ENCODE peak calls at places on chromosomes 4 and X, in six cellular contexts. One of them, this sample, is unnamed.

GRCh38 chr4:141416219-141416618 is 195.5 kb downstream of the ZNF330 start:
- DNase-seq in left ventricle myocardium inferior: no peak
- DNase-seq in fibroblast of lung: peak
- DNase-seq in esophagus squamous epithelium: no peak
- DNase-seq in GM23248: peak
- DNase-seq in right atrium auricular region: no peak
- DNase-seq in this sample: no peak

GRCh38 chrX:6954836-6955235 is 192.7 kb upstream of the STS start:
- DNase-seq in left ventricle myocardium inferior: no peak
- DNase-seq in fibroblast of lung: no peak
- DNase-seq in esophagus squamous epithelium: no peak
- DNase-seq in GM23248: no peak
- DNase-seq in right atrium auricular region: no peak
- DNase-seq in this sample: no peak

GRCh38 chr4:139126898-139127297 is 50.1 kb downstream of the ELF2 start:
- DNase-seq in left ventricle myocardium inferior: no peak
- DNase-seq in fibroblast of lung: no peak
- DNase-seq in esophagus squamous epithelium: no peak
- DNase-seq in GM23248: no peak
- DNase-seq in right atrium auricular region: no peak
- DNase-seq in this sample: no peak

GRCh38 chrX:136193771-136194170 is 46.4 kb downstream of the FHL1 start:
- DNase-seq in left ventricle myocardium inferior: no peak
- DNase-seq in fibroblast of lung: no peak
- DNase-seq in esophagus squamous epithelium: no peak
- DNase-seq in GM23248: no peak
- DNase-seq in right atrium auricular region: no peak
- DNase-seq in this sample: no peak

GRCh38 chr4:101367201-101367600 is 19.9 kb upstream of the PPP3CA start:
- DNase-seq in left ventricle myocardium inferior: no peak
- DNase-seq in fibroblast of lung: peak
- DNase-seq in esophagus squamous epithelium: no peak
- DNase-seq in GM23248: peak
- DNase-seq in right atrium auricular region: no peak
- DNase-seq in this sample: no peak

GRCh38 chr4:17447056-17447455 is 64.8 kb downstream of the QDPR start:
- DNase-seq in left ventricle myocardium inferior: no peak
- DNase-seq in fibroblast of lung: no peak
- DNase-seq in esophagus squamous epithelium: no peak
- DNase-seq in GM23248: peak
- DNase-seq in right atrium auricular region: no peak
- DNase-seq in this sample: no peak

GRCh38 chr4:39528056-39528465 is 822 bp upstream of the UGDH start:
- DNase-seq in left ventricle myocardium inferior: no peak
- DNase-seq in fibroblast of lung: peak
- DNase-seq in esophagus squamous epithelium: no peak
- DNase-seq in GM23248: peak
- DNase-seq in right atrium auricular region: peak
- DNase-seq in this sample: no peak

GRCh38 chr4:11497972-11498371 is 69.3 kb upstream of the HS3ST1 start:
- DNase-seq in left ventricle myocardium inferior: no peak
- DNase-seq in fibroblast of lung: no peak
- DNase-seq in esophagus squamous epithelium: no peak
- DNase-seq in GM23248: no peak
- DNase-seq in right atrium auricular region: no peak
- DNase-seq in this sample: no peak

GRCh38 chr4:169799260-169799659 is 41.5 kb upstream of the HPF1 start:
- DNase-seq in left ventricle myocardium inferior: no peak
- DNase-seq in fibroblast of lung: no peak
- DNase-seq in esophagus squamous epithelium: no peak
- DNase-seq in GM23248: no peak
- DNase-seq in right atrium auricular region: no peak
- DNase-seq in this sample: no peak

GRCh38 chr4:99998062-99998880 is 48.2 kb upstream of the H2AZ1 start:
- DNase-seq in left ventricle myocardium inferior: no peak
- DNase-seq in fibroblast of lung: peak
- DNase-seq in esophagus squamous epithelium: no peak
- DNase-seq in GM23248: peak
- DNase-seq in right atrium auricular region: no peak
- DNase-seq in this sample: no peak

GRCh38 chr4:67861513-67861912 is 22.3 kb downstream of the TMPRSS11D start:
- DNase-seq in left ventricle myocardium inferior: no peak
- DNase-seq in fibroblast of lung: no peak
- DNase-seq in esophagus squamous epithelium: no peak
- DNase-seq in GM23248: peak
- DNase-seq in right atrium auricular region: no peak
- DNase-seq in this sample: no peak

GRCh38 chr4:125518281-125518680 is 203.5 kb downstream of the FAT4 start:
- DNase-seq in left ventricle myocardium inferior: no peak
- DNase-seq in fibroblast of lung: no peak
- DNase-seq in esophagus squamous epithelium: no peak
- DNase-seq in GM23248: no peak
- DNase-seq in right atrium auricular region: no peak
- DNase-seq in this sample: no peak

GRCh38 chr4:89712141-89712540 is 124.8 kb downstream of the SNCA start:
- DNase-seq in left ventricle myocardium inferior: no peak
- DNase-seq in fibroblast of lung: peak
- DNase-seq in esophagus squamous epithelium: no peak
- DNase-seq in GM23248: peak
- DNase-seq in right atrium auricular region: no peak
- DNase-seq in this sample: no peak

GRCh38 chr4:105474110-105474518 is 252 bp upstream of the PPA2 start:
- DNase-seq in left ventricle myocardium inferior: peak
- DNase-seq in fibroblast of lung: peak
- DNase-seq in esophagus squamous epithelium: no peak
- DNase-seq in GM23248: peak
- DNase-seq in right atrium auricular region: peak
- DNase-seq in this sample: no peak

GRCh38 chr4:155371432-155372043 is 5.2 kb downstream of the MAP9 start:
- DNase-seq in left ventricle myocardium inferior: no peak
- DNase-seq in fibroblast of lung: peak
- DNase-seq in esophagus squamous epithelium: no peak
- DNase-seq in GM23248: peak
- DNase-seq in right atrium auricular region: no peak
- DNase-seq in this sample: no peak

GRCh38 chrX:52270453-52271116 is 85.9 kb downstream of the MAGED4 start:
- DNase-seq in left ventricle myocardium inferior: no peak
- DNase-seq in fibroblast of lung: no peak
- DNase-seq in esophagus squamous epithelium: no peak
- DNase-seq in GM23248: no peak
- DNase-seq in right atrium auricular region: no peak
- DNase-seq in this sample: no peak

GRCh38 chr4:187606581-187606980 is 389.0 kb upstream of the ZFP42 start:
- DNase-seq in left ventricle myocardium inferior: no peak
- DNase-seq in fibroblast of lung: peak
- DNase-seq in esophagus squamous epithelium: no peak
- DNase-seq in GM23248: peak
- DNase-seq in right atrium auricular region: no peak
- DNase-seq in this sample: no peak

GRCh38 chr4:123922847-123923246 is 526.3 kb downstream of the SPRY1 start:
- DNase-seq in left ventricle myocardium inferior: no peak
- DNase-seq in fibroblast of lung: no peak
- DNase-seq in esophagus squamous epithelium: no peak
- DNase-seq in GM23248: peak
- DNase-seq in right atrium auricular region: no peak
- DNase-seq in this sample: no peak

GRCh38 chr4:90317785-90318184 is 190.6 kb downstream of the CCSER1 start:
- DNase-seq in left ventricle myocardium inferior: no peak
- DNase-seq in fibroblast of lung: peak
- DNase-seq in esophagus squamous epithelium: no peak
- DNase-seq in GM23248: peak
- DNase-seq in right atrium auricular region: no peak
- DNase-seq in this sample: no peak

GRCh38 chr4:5912614-5913019 is 19.7 kb upstream of the CRMP1 start:
- DNase-seq in left ventricle myocardium inferior: no peak
- DNase-seq in fibroblast of lung: no peak
- DNase-seq in esophagus squamous epithelium: no peak
- DNase-seq in GM23248: no peak
- DNase-seq in right atrium auricular region: no peak
- DNase-seq in this sample: no peak

GRCh38 chr4:5919571-5919970 is 26.7 kb upstream of the CRMP1 start:
- DNase-seq in left ventricle myocardium inferior: no peak
- DNase-seq in fibroblast of lung: no peak
- DNase-seq in esophagus squamous epithelium: no peak
- DNase-seq in GM23248: no peak
- DNase-seq in right atrium auricular region: no peak
- DNase-seq in this sample: no peak

GRCh38 chr4:5918331-5919030 is 25.6 kb upstream of the CRMP1 start:
- DNase-seq in left ventricle myocardium inferior: no peak
- DNase-seq in fibroblast of lung: no peak
- DNase-seq in esophagus squamous epithelium: no peak
- DNase-seq in GM23248: no peak
- DNase-seq in right atrium auricular region: no peak
- DNase-seq in this sample: no peak

GRCh38 chr4:5919044-5919443 is 26.2 kb upstream of the CRMP1 start:
- DNase-seq in left ventricle myocardium inferior: no peak
- DNase-seq in fibroblast of lung: no peak
- DNase-seq in esophagus squamous epithelium: no peak
- DNase-seq in GM23248: no peak
- DNase-seq in right atrium auricular region: no peak
- DNase-seq in this sample: no peak

GRCh38 chr4:5916229-5916628 is 23.3 kb upstream of the CRMP1 start:
- DNase-seq in left ventricle myocardium inferior: no peak
- DNase-seq in fibroblast of lung: no peak
- DNase-seq in esophagus squamous epithelium: no peak
- DNase-seq in GM23248: no peak
- DNase-seq in right atrium auricular region: no peak
- DNase-seq in this sample: no peak
- H3K27ac ChIP-seq in left ventricle myocardium inferior: no peak
- H3K27ac ChIP-seq in fibroblast of lung: no peak
- H3K27ac ChIP-seq in esophagus squamous epithelium: no peak
- H3K27ac ChIP-seq in GM23248: no peak
- H3K27ac ChIP-seq in right atrium auricular region: no peak
- H3K27ac ChIP-seq in this sample: no peak

DNA sequence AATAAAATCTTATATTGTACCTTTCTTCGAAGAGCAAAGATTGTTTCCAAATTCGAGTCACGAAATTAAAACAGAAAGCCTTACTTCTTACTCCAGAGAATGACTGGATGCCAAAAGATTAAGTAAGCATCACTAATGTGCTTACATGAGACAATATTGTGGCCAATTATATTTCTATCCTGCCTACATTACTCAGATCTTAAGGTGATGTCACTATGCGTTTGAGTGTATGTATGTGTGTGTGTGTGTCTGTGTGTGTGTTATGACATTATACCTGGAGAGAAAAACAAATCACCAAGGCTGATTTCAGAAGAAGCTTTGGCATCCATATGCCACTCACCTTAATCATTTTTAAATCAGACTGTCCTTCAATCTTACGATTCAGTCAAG is 556.3 kb downstream of the PPARGC1A start:
- DNase-seq in left ventricle myocardium inferior: no peak
- DNase-seq in fibroblast of lung: peak
- DNase-seq in esophagus squamous epithelium: no peak
- DNase-seq in GM23248: no peak
- DNase-seq in right atrium auricular region: no peak
- DNase-seq in this sample: no peak
- H3K27ac ChIP-seq in left ventricle myocardium inferior: no peak
- H3K27ac ChIP-seq in fibroblast of lung: no peak
- H3K27ac ChIP-seq in esophagus squamous epithelium: no peak
- H3K27ac ChIP-seq in GM23248: no peak
- H3K27ac ChIP-seq in right atrium auricular region: no peak
- H3K27ac ChIP-seq in this sample: no peak

DNA sequence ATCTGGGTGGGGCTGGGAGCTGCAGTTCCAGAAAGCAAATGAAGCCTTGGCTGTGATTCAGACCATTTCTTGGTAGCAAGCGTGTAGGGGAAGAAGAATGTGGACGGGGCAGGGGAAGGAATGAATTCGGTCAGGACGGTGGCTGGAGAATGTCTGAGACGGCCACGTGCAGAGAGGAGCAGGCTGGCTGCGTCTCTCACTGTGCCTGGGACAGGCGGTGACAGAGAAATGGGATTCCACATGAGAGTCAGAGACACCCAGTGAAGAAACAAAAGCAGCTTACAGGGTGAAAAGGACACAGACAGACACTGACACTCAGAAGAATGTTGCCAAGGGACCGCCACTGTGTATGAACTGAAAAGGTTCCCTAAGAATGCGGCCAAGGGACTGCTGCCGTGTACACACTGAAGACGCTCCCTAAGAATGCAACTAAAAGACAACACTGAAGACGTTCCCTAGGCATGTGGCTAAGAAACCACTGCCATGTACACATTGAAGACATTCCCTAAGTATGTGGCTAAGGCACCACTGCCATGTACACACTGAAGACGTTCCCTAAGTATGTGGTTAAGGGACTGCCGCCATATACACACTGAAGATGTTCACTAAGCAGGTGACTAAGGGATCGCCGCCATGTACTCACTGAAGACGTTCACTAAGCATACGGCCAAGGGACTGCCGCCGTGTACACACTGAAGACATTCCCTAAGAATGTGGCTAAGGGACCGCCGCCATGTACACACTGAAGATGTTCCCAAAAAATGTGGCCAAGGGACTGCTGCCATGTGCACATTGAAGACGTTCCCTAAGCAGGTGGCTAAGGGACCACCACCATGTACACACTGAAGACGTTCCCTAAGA is 49.1 kb downstream of the DHRSX start:
- DNase-seq in left ventricle myocardium inferior: no peak
- DNase-seq in fibroblast of lung: peak
- DNase-seq in esophagus squamous epithelium: no peak
- DNase-seq in GM23248: peak
- DNase-seq in right atrium auricular region: no peak
- DNase-seq in this sample: no peak
- H3K27ac ChIP-seq in left ventricle myocardium inferior: no peak
- H3K27ac ChIP-seq in fibroblast of lung: no peak
- H3K27ac ChIP-seq in esophagus squamous epithelium: no peak
- H3K27ac ChIP-seq in GM23248: no peak
- H3K27ac ChIP-seq in right atrium auricular region: no peak
- H3K27ac ChIP-seq in this sample: no peak

GRCh38 chr4:73885570-73886230 is 16.5 kb downstream of the CXCL1 start:
- DNase-seq in left ventricle myocardium inferior: no peak
- DNase-seq in fibroblast of lung: no peak
- DNase-seq in esophagus squamous epithelium: no peak
- DNase-seq in GM23248: peak
- DNase-seq in right atrium auricular region: no peak
- DNase-seq in this sample: no peak
- H3K27ac ChIP-seq in left ventricle myocardium inferior: no peak
- H3K27ac ChIP-seq in fibroblast of lung: no peak
- H3K27ac ChIP-seq in esophagus squamous epithelium: no peak
- H3K27ac ChIP-seq in GM23248: no peak
- H3K27ac ChIP-seq in right atrium auricular region: no peak
- H3K27ac ChIP-seq in this sample: no peak